ENCODE peak calls at places on chromosome 1, in four cellular contexts. I is CD8-positive, alpha-beta T cell; P is stimulated activated naive CD8-positive, alpha-beta T cell treated with anti-CD3 and anti-CD28 coated beads, Interleukin-15, Interleukin-2, amounts not matched to agents 100 U/mL and 50 U/mL, for 24 hours; Z is right cardiac atrium. N is an unnamed sample.

GRCh38 chr1:103529746-103530145 is 4.2 kb downstream of the RNPC3 start:
- ATAC-seq in I (no peak), P (peak), Z (no peak), N (no peak)

GRCh38 chr1:210366767-210367166 is 38.1 kb downstream of the HHAT start:
- ATAC-seq in I (no peak), P (no peak), Z (no peak), N (no peak)

GRCh38 chr1:192810253-192810880 is 1.5 kb downstream of the RGS2 start:
- ATAC-seq in I (no peak), P (no peak), Z (no peak), N (no peak)

GRCh38 chr1:21270086-21270689 is 20.1 kb downstream of the ECE1 start:
- ATAC-seq in I (peak), P (peak), Z (peak), N (peak)

GRCh38 chr1:51071291-51071690 is 30.7 kb upstream of the C1orf185 start:
- ATAC-seq in I (no peak), P (no peak), Z (no peak), N (no peak)

GRCh38 chr1:99645699-99646531 is at the start of gene PALMD:
- ATAC-seq in I (no peak), P (no peak), Z (peak), N (peak)

GRCh38 chr1:72229893-72230292 is 52.4 kb downstream of the NEGR1 start:
- ATAC-seq in I (no peak), P (no peak), Z (no peak), N (no peak)

GRCh38 chr1:237763137-237763536 is 127.6 kb downstream of the ZP4 start:
- ATAC-seq in I (no peak), P (no peak), Z (peak), N (no peak)

GRCh38 chr1:41868241-41868953 is 50.3 kb downstream of the HIVEP3 start:
- ATAC-seq in I (no peak), P (peak), Z (no peak), N (no peak)

GRCh38 chr1:86156571-86157455 is at the start of gene COL24A1:
- ATAC-seq in I (no peak), P (no peak), Z (peak), N (peak)

GRCh38 chr1:20216574-20216973 is 30.3 kb upstream of the PLA2G2C start:
- ATAC-seq in I (peak), P (no peak), Z (no peak), N (no peak)

GRCh38 chr1:13976485-13976884 is 276.5 kb downstream of the PRDM2 start:
- ATAC-seq in I (no peak), P (no peak), Z (no peak), N (no peak)

GRCh38 chr1:56866656-56867055 is 12.1 kb downstream of the C8A start:
- ATAC-seq in I (no peak), P (no peak), Z (no peak), N (no peak)

GRCh38 chr1:153771841-153772593 is 3.2 kb upstream of the SLC27A3 start:
- ATAC-seq in I (no peak), P (no peak), Z (no peak), N (no peak)

GRCh38 chr1:205082431-205082830 is 1.8 kb downstream of the TMEM81 start:
- ATAC-seq in I (no peak), P (no peak), Z (no peak), N (no peak)

GRCh38 chr1:247297263-247298123 is 34.2 kb downstream of the ZNF496 start:
- ATAC-seq in I (no peak), P (no peak), Z (no peak), N (no peak)

GRCh38 chr1:94543003-94543402 is 1.4 kb upstream of the F3 start:
- ATAC-seq in I (no peak), P (no peak), Z (no peak), N (no peak)

N was measured in gastroesophageal sphincter.